ENCODE peak calls at places on chromosomes 1 and 21, in seven cellular contexts. One of them, this sample, is unnamed.

GRCh38 chr1:41611068-41611931 is 126.8 kb upstream of the EDN2 start:
- DNase-seq in cardiac muscle cell: no peak
- DNase-seq in fibroblast of pulmonary artery: no peak
- DNase-seq in brain microvascular endothelial cell: no peak
- DNase-seq in AG10803: no peak
- DNase-seq in heart left ventricle: no peak
- DNase-seq in Calu3: no peak
- DNase-seq in this sample: no peak

GRCh38 chr1:222420621-222421020 is 127.3 kb downstream of the HHIPL2 start:
- DNase-seq in cardiac muscle cell: no peak
- DNase-seq in fibroblast of pulmonary artery: no peak
- DNase-seq in brain microvascular endothelial cell: no peak
- DNase-seq in AG10803: no peak
- DNase-seq in heart left ventricle: no peak
- DNase-seq in Calu3: no peak
- DNase-seq in this sample: no peak

GRCh38 chr1:8902765-8903164 is 24.3 kb upstream of the ENO1 start:
- DNase-seq in cardiac muscle cell: peak; percentile 47
- DNase-seq in fibroblast of pulmonary artery: peak; percentile 41
- DNase-seq in brain microvascular endothelial cell: no peak
- DNase-seq in AG10803: peak; percentile 72
- DNase-seq in heart left ventricle: no peak
- DNase-seq in Calu3: no peak
- DNase-seq in this sample: no peak

GRCh38 chr1:27999055-27999454 is 39.3 kb downstream of the XKR8 start:
- DNase-seq in cardiac muscle cell: no peak
- DNase-seq in fibroblast of pulmonary artery: no peak
- DNase-seq in brain microvascular endothelial cell: no peak
- DNase-seq in AG10803: no peak
- DNase-seq in heart left ventricle: no peak
- DNase-seq in Calu3: no peak
- DNase-seq in this sample: no peak

GRCh38 chr1:162264108-162264507 is 112.5 kb downstream of the SPATA46 start:
- DNase-seq in cardiac muscle cell: no peak
- DNase-seq in fibroblast of pulmonary artery: no peak
- DNase-seq in brain microvascular endothelial cell: no peak
- DNase-seq in AG10803: no peak
- DNase-seq in heart left ventricle: no peak
- DNase-seq in Calu3: no peak
- DNase-seq in this sample: no peak

GRCh38 chr1:115976900-115977480 is 677 bp downstream of the SLC22A15 start:
- DNase-seq in cardiac muscle cell: peak; percentile 9
- DNase-seq in fibroblast of pulmonary artery: no peak
- DNase-seq in brain microvascular endothelial cell: no peak
- DNase-seq in AG10803: peak; percentile 25
- DNase-seq in heart left ventricle: no peak
- DNase-seq in Calu3: peak; percentile 2
- DNase-seq in this sample: no peak

GRCh38 chr1:239566074-239566473 is 179.7 kb downstream of the CHRM3 start:
- DNase-seq in cardiac muscle cell: no peak
- DNase-seq in fibroblast of pulmonary artery: no peak
- DNase-seq in brain microvascular endothelial cell: no peak
- DNase-seq in AG10803: no peak
- DNase-seq in heart left ventricle: no peak
- DNase-seq in Calu3: no peak
- DNase-seq in this sample: no peak

GRCh38 chr1:113275083-113275482 is 115.2 kb upstream of the MAGI3 start:
- DNase-seq in cardiac muscle cell: no peak
- DNase-seq in fibroblast of pulmonary artery: no peak
- DNase-seq in brain microvascular endothelial cell: no peak
- DNase-seq in AG10803: no peak
- DNase-seq in heart left ventricle: no peak
- DNase-seq in Calu3: no peak
- DNase-seq in this sample: no peak

GRCh38 chr1:181317261-181317924 is 165.9 kb upstream of the CACNA1E start:
- DNase-seq in cardiac muscle cell: no peak
- DNase-seq in fibroblast of pulmonary artery: no peak
- DNase-seq in brain microvascular endothelial cell: no peak
- DNase-seq in AG10803: no peak
- DNase-seq in heart left ventricle: no peak
- DNase-seq in Calu3: no peak
- DNase-seq in this sample: peak; percentile 50

GRCh38 chr1:57637155-57637554 is 213.3 kb upstream of the DAB1 start:
- DNase-seq in cardiac muscle cell: peak; percentile 74
- DNase-seq in fibroblast of pulmonary artery: peak; percentile 77
- DNase-seq in brain microvascular endothelial cell: peak; percentile 33
- DNase-seq in AG10803: peak; percentile 73
- DNase-seq in heart left ventricle: no peak
- DNase-seq in Calu3: no peak
- DNase-seq in this sample: no peak

GRCh38 chr1:67124455-67124854 is 10.3 kb downstream of the C1orf141 start:
- DNase-seq in cardiac muscle cell: no peak
- DNase-seq in fibroblast of pulmonary artery: no peak
- DNase-seq in brain microvascular endothelial cell: no peak
- DNase-seq in AG10803: no peak
- DNase-seq in heart left ventricle: no peak
- DNase-seq in Calu3: no peak
- DNase-seq in this sample: no peak

GRCh38 chr1:81950845-81951244 is 150.1 kb downstream of the ADGRL2 start:
- DNase-seq in cardiac muscle cell: no peak
- DNase-seq in fibroblast of pulmonary artery: no peak
- DNase-seq in brain microvascular endothelial cell: no peak
- DNase-seq in AG10803: peak; percentile 2
- DNase-seq in heart left ventricle: no peak
- DNase-seq in Calu3: no peak
- DNase-seq in this sample: no peak

GRCh38 chr21:26659181-26659580 is 86.1 kb upstream of the CYYR1 start:
- DNase-seq in cardiac muscle cell: no peak
- DNase-seq in fibroblast of pulmonary artery: no peak
- DNase-seq in brain microvascular endothelial cell: peak; percentile 0
- DNase-seq in AG10803: no peak
- DNase-seq in heart left ventricle: no peak
- DNase-seq in Calu3: no peak
- DNase-seq in this sample: no peak

GRCh38 chr1:67733741-67734690 is 49.0 kb downstream of the GADD45A start:
- DNase-seq in cardiac muscle cell: no peak
- DNase-seq in fibroblast of pulmonary artery: no peak
- DNase-seq in brain microvascular endothelial cell: no peak
- DNase-seq in AG10803: no peak
- DNase-seq in heart left ventricle: no peak
- DNase-seq in Calu3: no peak
- DNase-seq in this sample: no peak

GRCh38 chr1:15259608-15260007 is 12.6 kb downstream of the FHAD1 start:
- DNase-seq in cardiac muscle cell: no peak
- DNase-seq in fibroblast of pulmonary artery: no peak
- DNase-seq in brain microvascular endothelial cell: no peak
- DNase-seq in AG10803: no peak
- DNase-seq in heart left ventricle: no peak
- DNase-seq in Calu3: no peak
- DNase-seq in this sample: no peak

GRCh38 chr21:29718081-29718815 is 221.5 kb downstream of the GRIK1 start:
- DNase-seq in cardiac muscle cell: peak; percentile 4
- DNase-seq in fibroblast of pulmonary artery: peak; percentile 47
- DNase-seq in brain microvascular endothelial cell: peak; percentile 18
- DNase-seq in AG10803: no peak
- DNase-seq in heart left ventricle: no peak
- DNase-seq in Calu3: no peak
- DNase-seq in this sample: no peak

GRCh38 chr1:67372136-67372535 is 58.1 kb downstream of the SERBP1 start:
- DNase-seq in cardiac muscle cell: peak; percentile 14
- DNase-seq in fibroblast of pulmonary artery: peak; percentile 17
- DNase-seq in brain microvascular endothelial cell: no peak
- DNase-seq in AG10803: peak; percentile 26
- DNase-seq in heart left ventricle: no peak
- DNase-seq in Calu3: no peak
- DNase-seq in this sample: no peak

GRCh38 chr21:28521932-28522826 is 470.5 kb downstream of the LTN1 start:
- DNase-seq in cardiac muscle cell: peak; percentile 60
- DNase-seq in fibroblast of pulmonary artery: peak; percentile 69
- DNase-seq in brain microvascular endothelial cell: peak; percentile 47
- DNase-seq in AG10803: peak; percentile 75
- DNase-seq in heart left ventricle: no peak
- DNase-seq in Calu3: peak; percentile 17
- DNase-seq in this sample: no peak

GRCh38 chr1:10146391-10146790 is 64.0 kb upstream of the KIF1B start:
- DNase-seq in cardiac muscle cell: no peak
- DNase-seq in fibroblast of pulmonary artery: no peak
- DNase-seq in brain microvascular endothelial cell: no peak
- DNase-seq in AG10803: no peak
- DNase-seq in heart left ventricle: no peak
- DNase-seq in Calu3: no peak
- DNase-seq in this sample: no peak

GRCh38 chr1:88979054-88979748 is 13.2 kb downstream of the KYAT3 start:
- DNase-seq in cardiac muscle cell: no peak
- DNase-seq in fibroblast of pulmonary artery: no peak
- DNase-seq in brain microvascular endothelial cell: peak; percentile 31
- DNase-seq in AG10803: peak; percentile 18
- DNase-seq in heart left ventricle: no peak
- DNase-seq in Calu3: no peak
- DNase-seq in this sample: no peak

DNA sequence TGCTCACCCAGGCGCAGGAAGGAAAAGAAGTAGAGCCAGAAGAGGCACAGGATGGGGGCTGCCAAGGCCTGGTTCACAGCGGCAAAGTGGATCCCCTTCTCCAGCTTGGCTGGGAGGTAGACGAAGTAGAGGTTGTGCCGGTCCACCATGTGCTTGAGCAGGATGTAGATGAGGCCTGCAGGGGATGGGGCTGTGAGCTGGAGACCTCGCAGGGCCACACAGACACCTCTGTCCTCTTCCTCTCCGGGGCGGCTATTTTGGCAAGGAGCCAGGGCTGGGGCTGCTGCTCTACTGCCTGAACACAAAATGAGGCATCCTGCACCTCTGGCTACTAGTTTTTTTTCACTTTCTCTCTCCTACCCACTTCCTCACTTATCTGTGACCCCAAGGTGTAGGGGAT is 32.3 kb downstream of the TMEM63A start:
- DNase-seq in cardiac muscle cell: no peak
- DNase-seq in fibroblast of pulmonary artery: no peak
- DNase-seq in brain microvascular endothelial cell: no peak
- DNase-seq in AG10803: no peak
- DNase-seq in heart left ventricle: peak; percentile 61
- DNase-seq in Calu3: no peak
- DNase-seq in this sample: no peak
- TF ChIP-seq CTCF in cardiac muscle cell: no peak
- TF ChIP-seq CTCF in fibroblast of pulmonary artery: no peak
- TF ChIP-seq CTCF in brain microvascular endothelial cell: no peak
- TF ChIP-seq CTCF in AG10803: no peak
- TF ChIP-seq CTCF in heart left ventricle: no peak
- TF ChIP-seq CTCF in Calu3: no peak
- TF ChIP-seq CTCF in this sample: no peak

GRCh38 chr1:232524056-232524455 is 105.9 kb downstream of the SIPA1L2 start:
- DNase-seq in cardiac muscle cell: peak; percentile 29
- DNase-seq in fibroblast of pulmonary artery: peak; percentile 54
- DNase-seq in brain microvascular endothelial cell: peak; percentile 9
- DNase-seq in AG10803: no peak
- DNase-seq in heart left ventricle: no peak
- DNase-seq in Calu3: no peak
- DNase-seq in this sample: no peak
- TF ChIP-seq CTCF in cardiac muscle cell: no peak
- TF ChIP-seq CTCF in fibroblast of pulmonary artery: no peak
- TF ChIP-seq CTCF in brain microvascular endothelial cell: no peak
- TF ChIP-seq CTCF in AG10803: no peak
- TF ChIP-seq CTCF in heart left ventricle: no peak
- TF ChIP-seq CTCF in Calu3: no peak
- TF ChIP-seq CTCF in this sample: no peak

GRCh38 chr1:34549199-34549598 is 205.6 kb upstream of the GJB5 start:
- DNase-seq in cardiac muscle cell: no peak
- DNase-seq in fibroblast of pulmonary artery: no peak
- DNase-seq in brain microvascular endothelial cell: no peak
- DNase-seq in AG10803: no peak
- DNase-seq in heart left ventricle: no peak
- DNase-seq in Calu3: peak; percentile 76
- DNase-seq in this sample: peak; percentile 32
- TF ChIP-seq CTCF in cardiac muscle cell: no peak
- TF ChIP-seq CTCF in fibroblast of pulmonary artery: no peak
- TF ChIP-seq CTCF in brain microvascular endothelial cell: no peak
- TF ChIP-seq CTCF in AG10803: peak; percentile 37
- TF ChIP-seq CTCF in heart left ventricle: no peak
- TF ChIP-seq CTCF in Calu3: peak; percentile 30
- TF ChIP-seq CTCF in this sample: no peak

DNA sequence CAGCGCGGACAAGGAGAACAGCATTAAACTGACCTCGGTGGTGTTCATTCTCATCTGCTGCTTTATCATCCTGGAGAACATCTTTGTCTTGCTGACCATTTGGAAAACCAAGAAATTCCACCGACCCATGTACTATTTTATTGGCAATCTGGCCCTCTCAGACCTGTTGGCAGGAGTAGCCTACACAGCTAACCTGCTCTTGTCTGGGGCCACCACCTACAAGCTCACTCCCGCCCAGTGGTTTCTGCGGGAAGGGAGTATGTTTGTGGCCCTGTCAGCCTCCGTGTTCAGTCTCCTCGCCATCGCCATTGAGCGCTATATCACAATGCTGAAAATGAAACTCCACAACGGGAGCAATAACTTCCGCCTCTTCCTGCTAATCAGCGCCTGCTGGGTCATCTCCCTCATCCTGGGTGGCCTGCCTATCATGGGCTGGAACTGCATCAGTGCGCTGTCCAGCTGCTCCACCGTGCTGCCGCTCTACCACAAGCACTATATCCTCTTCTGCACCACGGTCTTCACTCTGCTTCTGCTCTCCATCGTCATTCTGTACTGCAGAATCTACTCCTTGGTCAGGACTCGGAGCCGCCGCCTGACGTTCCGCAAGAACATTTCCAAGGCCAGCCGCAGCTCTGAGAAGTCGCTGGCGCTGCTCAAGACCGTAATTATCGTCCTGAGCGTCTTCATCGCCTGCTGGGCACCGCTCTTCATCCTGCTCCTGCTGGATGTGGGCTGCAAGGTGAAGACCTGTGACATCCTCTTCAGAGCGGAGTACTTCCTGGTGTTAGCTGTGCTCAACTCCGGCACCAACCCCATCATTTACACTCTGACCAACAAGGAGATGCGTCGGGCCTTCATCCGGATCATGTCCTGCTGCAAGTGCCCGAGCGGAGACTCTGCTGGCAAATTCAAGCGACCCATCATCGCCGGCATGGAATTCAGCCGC is 2.5 kb downstream of the S1PR1 start:
- DNase-seq in cardiac muscle cell: no peak
- DNase-seq in fibroblast of pulmonary artery: no peak
- DNase-seq in brain microvascular endothelial cell: no peak
- DNase-seq in AG10803: no peak
- DNase-seq in heart left ventricle: peak; percentile 42
- DNase-seq in Calu3: no peak
- DNase-seq in this sample: no peak
- TF ChIP-seq CTCF in cardiac muscle cell: no peak
- TF ChIP-seq CTCF in fibroblast of pulmonary artery: no peak
- TF ChIP-seq CTCF in brain microvascular endothelial cell: no peak
- TF ChIP-seq CTCF in AG10803: no peak
- TF ChIP-seq CTCF in heart left ventricle: no peak
- TF ChIP-seq CTCF in Calu3: no peak
- TF ChIP-seq CTCF in this sample: peak; percentile 14

GRCh38 chr1:70142120-70142519 is 63.3 kb downstream of the LRRC40 start:
- DNase-seq in cardiac muscle cell: peak; percentile 62
- DNase-seq in fibroblast of pulmonary artery: peak; percentile 61
- DNase-seq in brain microvascular endothelial cell: no peak
- DNase-seq in AG10803: peak; percentile 63
- DNase-seq in heart left ventricle: no peak
- DNase-seq in Calu3: no peak
- DNase-seq in this sample: no peak
- TF ChIP-seq CTCF in cardiac muscle cell: peak; percentile 63
- TF ChIP-seq CTCF in fibroblast of pulmonary artery: peak; percentile 65
- TF ChIP-seq CTCF in brain microvascular endothelial cell: peak; percentile 12
- TF ChIP-seq CTCF in AG10803: peak; percentile 72
- TF ChIP-seq CTCF in heart left ventricle: no peak
- TF ChIP-seq CTCF in Calu3: no peak
- TF ChIP-seq CTCF in this sample: no peak